ENCODE peak calls at places on chromosomes 16 and 17, in four cellular contexts. P, I, L and J are unnamed samples.

GRCh38 chr17:57442914-57443571 is 186.7 kb downstream of the MSI2 start:
- DNase-seq in P (no peak), L (peak; percentile 22), I (peak; percentile 49), J (no peak)

GRCh38 chr17:66432996-66433556 is 130.7 kb downstream of the PRKCA start:
- DNase-seq in P (no peak), L (no peak), I (no peak), J (no peak)

GRCh38 chr16:1537763-1538289 is 4.4 kb downstream of the TMEM204 start:
- DNase-seq in I (no peak), P (no peak), L (no peak), J (peak; percentile 77)

GRCh38 chr16:2250652-2251280 is 621 bp downstream of the ECI1 start:
- DNase-seq in I (no peak), L (no peak), P (no peak), J (no peak)

GRCh38 chr16:69273009-69273408 is 38.1 kb upstream of the VPS4A start:
- DNase-seq in P (no peak), I (no peak), L (no peak), J (no peak)

GRCh38 chr17:6498798-6499540 is 54.7 kb downstream of the PIMREG start:
- DNase-seq in P (no peak), L (no peak), I (no peak), J (peak; percentile 12)

GRCh38 chr17:29613371-29613837 is 9.3 kb downstream of the CORO6 start:
- DNase-seq in P (no peak), I (peak; percentile 86), L (no peak), J (peak; percentile 93)

GRCh38 chr16:67661101-67661661 is 421 bp downstream of the PARD6A start:
- DNase-seq in P (peak; percentile 47), L (no peak), I (no peak), J (peak; percentile 87)

GRCh38 chr17:55238931-55239297 is 25.8 kb upstream of the HLF start:
- DNase-seq in P (no peak), L (no peak), I (no peak), J (no peak)

GRCh38 chr16:4468972-4469371 is 5.5 kb downstream of the NMRAL1 start:
- DNase-seq in I (no peak), P (no peak), L (no peak), J (no peak)

GRCh38 chr16:78659216-78659615 is 559.8 kb downstream of the WWOX start:
- DNase-seq in P (no peak), L (no peak), I (no peak), J (no peak)

GRCh38 chr17:210402-210801 is 29.0 kb upstream of the DOC2B start:
- DNase-seq in L (no peak), I (no peak), P (no peak), J (no peak)

GRCh38 chr17:65660947-65661346 is 99.5 kb upstream of the AXIN2 start:
- DNase-seq in I (no peak), P (no peak), L (no peak), J (no peak)

GRCh38 chr17:81396722-81397313 is 1.6 kb downstream of the BAHCC1 start:
- DNase-seq in L (no peak), I (no peak), P (no peak), J (peak; percentile 92)

GRCh38 chr17:35175638-35176415 is 18.4 kb downstream of the SLC35G3 start:
- DNase-seq in L (no peak), P (no peak), I (no peak), J (no peak)

GRCh38 chr17:6020376-6021010 is 49.7 kb upstream of the WSCD1 start:
- DNase-seq in I (no peak), P (no peak), L (no peak), J (no peak)

GRCh38 chr17:75012320-75013076 is at the start of gene MRPL58:
- DNase-seq in I (peak; percentile 65), P (no peak), L (peak; percentile 91), J (peak; percentile 95)

GRCh38 chr16:11557811-11558210 is 28.9 kb downstream of the LITAF start:
- DNase-seq in I (no peak), L (no peak), P (no peak), J (no peak)

GRCh38 chr16:77961811-77962210 is 60.5 kb upstream of the CLEC3A start:
- DNase-seq in L (no peak), I (no peak), P (no peak), J (no peak)

GRCh38 chr16:24319415-24319814 is 63.3 kb downstream of the CACNG3 start:
- DNase-seq in P (no peak), I (no peak), L (no peak), J (no peak)

GRCh38 chr17:42798383-42799380 is at the start of the genes CNTD1 and COA3:
- DNase-seq in I (peak; percentile 70), P (no peak), L (peak; percentile 95), J (peak; percentile 96)

GRCh38 chr16:82055728-82056549 is 20.9 kb downstream of the HSD17B2 start:
- DNase-seq in L (no peak), I (no peak), P (no peak), J (no peak)

GRCh38 chr17:77474292-77474988 is 333.7 kb downstream of the SEC14L1 start:
- DNase-seq in I (no peak), P (no peak), L (no peak), J (no peak)

GRCh38 chr17:37494971-37495370 is 5.3 kb downstream of the DUSP14 start:
- DNase-seq in P (no peak), I (no peak), L (no peak), J (no peak)

GRCh38 chr16:15835136-15835878 is 21.5 kb downstream of the MYH11 start:
- DNase-seq in I (no peak), P (no peak), L (no peak), J (no peak)

GRCh38 chr17:17874478-17874877 is 37.7 kb upstream of the SREBF1 start:
- DNase-seq in I (no peak), P (no peak), L (no peak), J (no peak)

GRCh38 chr17:66567234-66568170 is 265.1 kb downstream of the PRKCA start:
- DNase-seq in P (no peak), I (peak; percentile 60), L (peak; percentile 73), J (no peak)

GRCh38 chr17:74148446-74148845 is 55.0 kb upstream of the RPL38 start:
- DNase-seq in L (no peak), P (no peak), I (no peak), J (no peak)

GRCh38 chr17:75901727-75902126 is 3.0 kb downstream of the MRPL38 start:
- DNase-seq in L (no peak), I (no peak), P (no peak), J (no peak)

GRCh38 chr17:66799839-66800537 is 34.9 kb upstream of the CACNG5 start:
- DNase-seq in I (no peak), L (no peak), P (no peak), J (no peak)

GRCh38 chr16:11009027-11009755 is 64.8 kb downstream of the CLEC16A start:
- DNase-seq in L (no peak), I (no peak), P (no peak), J (no peak)

GRCh38 chr16:27556471-27556870 is 6.5 kb downstream of the KATNIP start:
- DNase-seq in P (no peak), I (no peak), L (no peak), J (no peak)

GRCh38 chr17:61307905-61308886 is 91.4 kb upstream of the TBX2 start:
- DNase-seq in L (no peak), I (no peak), P (peak; percentile 69), J (no peak)

GRCh38 chr17:69388791-69389442 is 25.6 kb upstream of the MAP2K6 start:
- DNase-seq in P (no peak), L (no peak), I (no peak), J (no peak)

GRCh38 chr17:75504347-75505151 is 10.8 kb downstream of the CASKIN2 start:
- DNase-seq in I (no peak), P (no peak), L (peak; percentile 68), J (peak; percentile 75)

GRCh38 chr17:77832180-77832560 is 126.3 kb upstream of the TNRC6C start:
- DNase-seq in I (no peak), L (no peak), P (no peak), J (no peak)